ENCODE peak calls at places on chromosomes 3 and 15, in ten cellular contexts. T is Daoy; U is GM04504; V is Right ventricle myocardium superior; L is fibroblast of mammary gland; B is GM13977; S is stimulated activated CD8-positive, alpha-beta memory T cell treated with anti-CD3 and anti-CD28 coated beads, Interleukin-7, amount 100 ng/mL, for 48 hours; P is kidney; I is fibroblast of lung; F is body of pancreas. H is an unnamed sample.

GRCh38 chr15:30062881-30063280 is 19.9 kb upstream of the GOLGA8J start:
- DNase-seq in T (peak; percentile 32), U (no peak), V (no peak), L (no peak), B (no peak), S (no peak), P (no peak), I (peak; percentile 74), F (no peak), H (no peak)

GRCh38 chr3:36380171-36381031 is at the start of gene STAC:
- DNase-seq in T (peak; percentile 59), U (no peak), V (peak; percentile 40), L (peak; percentile 8), B (no peak), S (no peak), P (peak; percentile 86), I (peak; percentile 50), F (no peak), H (peak; percentile 46)

GRCh38 chr3:79329154-79329553 is 438.6 kb downstream of the ROBO1 start:
- DNase-seq in T (peak; percentile 3), U (peak; percentile 5), V (no peak), L (peak; percentile 63), B (no peak), S (no peak), P (no peak), I (peak; percentile 38), F (no peak), H (no peak)

GRCh38 chr15:73845507-73845906 is 27.9 kb upstream of the TBC1D21 start:
- DNase-seq in T (no peak), U (no peak), V (no peak), L (no peak), B (no peak), S (no peak), P (no peak), I (no peak), F (no peak), H (no peak)

GRCh38 chr15:65595960-65596359 is 15.0 kb downstream of the INTS14 start:
- DNase-seq in T (no peak), U (no peak), V (no peak), L (peak; percentile 19), B (no peak), S (no peak), P (no peak), I (no peak), F (no peak), H (no peak)

GRCh38 chr3:115272036-115272824 is 125.1 kb upstream of the ZBTB20 start:
- DNase-seq in T (peak; percentile 62), U (no peak), V (no peak), L (peak; percentile 85), B (no peak), S (no peak), P (no peak), I (peak; percentile 93), F (no peak), H (no peak)

GRCh38 chr15:75648156-75649000 is 666 bp downstream of the SNX33 start:
- DNase-seq in T (peak; percentile 45), U (no peak), V (peak; percentile 70), L (no peak), B (no peak), S (no peak), P (peak; percentile 87), I (peak; percentile 44), F (peak; percentile 56), H (peak; percentile 53)

GRCh38 chr3:51974277-51974962 is 444 bp upstream of the ABHD14A start:
- DNase-seq in T (no peak), U (no peak), V (peak; percentile 64), L (no peak), B (no peak), S (no peak), P (peak; percentile 84), I (no peak), F (peak; percentile 62), H (peak; percentile 61)

GRCh38 chr3:14789221-14789620 is 29.5 kb upstream of the FGD5 start:
- DNase-seq in T (no peak), U (no peak), V (no peak), L (no peak), B (no peak), S (no peak), P (peak; percentile 3), I (no peak), F (no peak), H (no peak)